ENCODE peak calls at places on chromosomes 2 and 18, in four cellular contexts. Z is stomach, X is spleen, S is suprapubic skin. W is an unnamed sample.

GRCh38 chr18:26017929-26018328 is 72.5 kb downstream of the SS18 start:
- DNase-seq in Z (no peak), X (no peak), S (no peak), W (no peak)

GRCh38 chr2:120108749-120109148 is 95.9 kb downstream of the EPB41L5 start:
- DNase-seq in Z (no peak), X (no peak), S (no peak), W (no peak)

GRCh38 chr2:151560289-151560688 is 150.6 kb downstream of the RIF1 start:
- DNase-seq in Z (no peak), X (no peak), S (no peak), W (no peak)

GRCh38 chr2:3260959-3261358 is 116.7 kb downstream of the EIPR1 start:
- DNase-seq in Z (no peak), X (no peak), S (no peak), W (no peak)

GRCh38 chr2:60961457-60961856 is 56.1 kb upstream of the PEX13 start:
- DNase-seq in Z (no peak), X (no peak), S (no peak), W (no peak)

GRCh38 chr18:57447154-57447621 is 12.0 kb downstream of the ONECUT2 start:
- DNase-seq in Z (no peak), X (no peak), S (no peak), W (no peak)

GRCh38 chr2:28691774-28692281 is 59.8 kb upstream of the PPP1CB start:
- DNase-seq in Z (peak; percentile 35), X (no peak), S (no peak), W (no peak)

GRCh38 chr2:181457121-181457740 is at the start of gene ITGA4:
- DNase-seq in Z (peak; percentile 66), X (peak; percentile 98), S (peak; percentile 83), W (peak; percentile 55)

GRCh38 chr2:143420313-143420712 is 291.1 kb downstream of the ARHGAP15 start:
- DNase-seq in Z (no peak), X (no peak), S (no peak), W (no peak)

GRCh38 chr2:224360801-224361251 is 41.1 kb downstream of the FAM124B start:
- DNase-seq in Z (no peak), X (no peak), S (no peak), W (no peak)

GRCh38 chr2:33210626-33211025 is 263.9 kb downstream of the LTBP1 start:
- DNase-seq in Z (no peak), X (no peak), S (no peak), W (no peak)

GRCh38 chr18:41038071-41038470 is 917.0 kb upstream of the PIK3C3 start:
- DNase-seq in Z (no peak), X (no peak), S (no peak), W (no peak)

GRCh38 chr2:126244937-126245336 is 411.0 kb upstream of the GYPC start:
- DNase-seq in Z (peak; percentile 31), X (no peak), S (no peak), W (no peak)

GRCh38 chr18:11950824-11951223 is 30.5 kb upstream of the IMPA2 start:
- DNase-seq in Z (no peak), X (peak; percentile 42), S (no peak), W (no peak)

GRCh38 chr18:62522178-62522509 is 681 bp upstream of the ZCCHC2 start:
- DNase-seq in Z (no peak), X (no peak), S (no peak), W (no peak)

GRCh38 chr2:189408294-189408693 is 33.0 kb upstream of the WDR75 start:
- DNase-seq in Z (no peak), X (no peak), S (no peak), W (no peak)

GRCh38 chr2:223076573-223076972 is 24.6 kb downstream of the KCNE4 start:
- DNase-seq in Z (no peak), X (no peak), S (no peak), W (no peak)

GRCh38 chr18:27808678-27809077 is 368.3 kb downstream of the CDH2 start:
- DNase-seq in Z (no peak), X (no peak), S (no peak), W (no peak)

GRCh38 chr2:31138037-31138962 is at the start of gene GALNT14:
- DNase-seq in Z (peak; percentile 53), X (peak; percentile 94), S (peak; percentile 83), W (peak; percentile 77)

GRCh38 chr2:112995346-112995920 is 9.8 kb upstream of the IL36A start:
- DNase-seq in Z (no peak), X (no peak), S (no peak), W (no peak)

GRCh38 chr2:28552045-28552823 is 56.4 kb downstream of the PLB1 start:
- DNase-seq in Z (no peak), X (no peak), S (no peak), W (no peak)

GRCh38 chr2:133286326-133286922 is 281.8 kb downstream of the NCKAP5 start:
- DNase-seq in Z (no peak), X (no peak), S (no peak), W (no peak)

GRCh38 chr2:42049411-42050349 is 1.9 kb downstream of the PKDCC start:
- DNase-seq in Z (no peak), X (peak; percentile 62), S (no peak), W (no peak)

GRCh38 chr2:122203523-122203922 is 448.1 kb downstream of the TSN start:
- DNase-seq in Z (no peak), X (no peak), S (no peak), W (no peak)

GRCh38 chr2:39127973-39128372 is 7.1 kb upstream of the SOS1 start:
- DNase-seq in Z (no peak), X (no peak), S (no peak), W (no peak)

GRCh38 chr2:196566969-196567666 is 72.4 kb upstream of the CCDC150 start:
- DNase-seq in Z (no peak), X (no peak), S (no peak), W (no peak)

GRCh38 chr18:59072727-59073421 is 66.8 kb upstream of the SEC11C start:
- DNase-seq in Z (no peak), X (no peak), S (no peak), W (no peak)

GRCh38 chr2:110115291-110116032 is at the start of gene MALL:
- DNase-seq in Z (peak; percentile 58), X (no peak), S (no peak), W (no peak)

GRCh38 chr2:120747706-120748105 is 12.0 kb downstream of the GLI2 start:
- DNase-seq in Z (no peak), X (no peak), S (no peak), W (no peak)

GRCh38 chr2:138779451-138780440 is at the start of gene NXPH2:
- DNase-seq in Z (no peak), X (no peak), S (no peak), W (no peak)
- TF ChIP-seq CTCF in Z (no peak), X (no peak), S (no peak), W (no peak)

DNA sequence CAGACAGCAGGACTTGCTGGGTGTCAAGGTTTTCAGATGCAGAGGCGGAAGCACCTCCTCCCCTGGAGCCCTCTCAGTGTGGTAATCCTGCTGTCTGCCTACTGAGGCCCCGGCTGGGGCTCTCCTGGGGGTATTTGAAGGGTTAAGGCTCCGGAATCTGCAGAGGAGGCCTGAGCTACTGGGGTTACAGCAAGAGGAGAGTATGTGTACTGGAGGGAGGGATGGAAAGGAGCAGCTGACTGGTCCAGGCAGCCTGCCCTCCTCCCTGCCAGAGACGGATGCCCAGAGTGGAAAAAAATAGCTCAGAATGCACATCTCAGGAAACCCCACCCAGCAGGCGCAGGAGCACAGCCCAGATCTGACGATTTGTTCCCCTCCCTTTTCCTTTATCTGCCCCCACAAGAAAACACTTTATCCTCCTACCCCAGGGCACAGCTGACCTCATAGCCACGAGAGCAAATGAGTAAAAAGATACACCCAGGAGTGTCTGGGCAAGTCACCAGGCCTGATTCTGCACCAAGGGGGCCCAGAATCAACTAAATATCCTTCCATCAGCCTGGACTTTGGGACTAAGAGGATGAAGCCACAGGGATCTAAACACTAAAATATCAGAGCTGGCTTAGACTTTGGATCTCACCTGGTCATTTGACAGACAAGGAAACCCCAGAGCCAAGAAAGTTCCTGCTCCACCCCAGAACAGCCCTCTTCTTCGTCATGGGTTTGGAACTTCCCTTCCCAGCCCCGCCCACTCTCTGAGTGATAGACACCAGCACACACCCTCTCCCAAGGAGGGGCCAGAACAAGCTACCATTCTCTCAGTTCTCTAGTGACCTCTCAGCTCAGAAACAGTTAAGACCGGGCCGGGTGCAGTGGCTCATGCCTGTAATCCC is 5.5 kb downstream of the TMBIM1 start:
- DNase-seq in Z (peak; percentile 93), X (peak; percentile 91), S (peak; percentile 96), W (peak; percentile 94)
- H3K4me3 ChIP-seq in Z (peak overlapping the region; percentile 35), X (peak overlapping the region; percentile 15), S (peak overlapping the region; percentile 45), W (peak overlapping the region; percentile 29)

GRCh38 chr2:62181836-62182235 is 14.1 kb upstream of the B3GNT2 start:
- DNase-seq in Z (no peak), X (peak; percentile 7), S (no peak), W (no peak)

GRCh38 chr2:62176771-62177170 is 19.1 kb upstream of the B3GNT2 start:
- DNase-seq in Z (no peak), X (no peak), S (no peak), W (no peak)

GRCh38 chr2:62180960-62181359 is 15.0 kb upstream of the B3GNT2 start:
- DNase-seq in Z (no peak), X (peak; percentile 9), S (no peak), W (no peak)

GRCh38 chr2:62177392-62178026 is 18.4 kb upstream of the B3GNT2 start:
- DNase-seq in Z (no peak), X (no peak), S (no peak), W (no peak)

DNA sequence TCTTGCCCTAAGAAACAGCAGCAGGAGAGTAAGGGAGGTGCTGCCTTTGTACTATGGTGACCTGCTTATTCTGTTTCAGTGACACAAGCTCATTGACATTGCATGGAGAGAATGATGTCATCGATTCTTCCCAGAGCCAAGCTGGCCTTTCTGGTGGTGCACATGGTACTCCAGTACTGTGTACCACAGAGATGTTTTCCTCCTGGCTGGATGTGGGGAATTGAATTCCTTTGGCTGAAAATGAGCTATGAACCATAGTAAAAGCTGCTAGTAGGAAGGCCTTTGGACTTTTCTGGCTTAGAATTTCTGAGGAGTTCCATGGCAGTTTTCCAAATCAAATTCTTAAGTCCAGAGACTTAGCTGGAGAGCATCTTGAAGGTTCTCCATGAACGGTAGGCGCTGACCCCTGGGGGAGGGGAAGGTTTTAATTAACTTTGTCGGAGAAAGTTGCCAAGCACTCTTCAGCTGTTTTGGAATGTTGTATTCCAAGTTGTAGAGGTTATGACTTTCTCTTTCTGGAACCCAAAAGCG is 17.1 kb upstream of the B3GNT2 start:
- DNase-seq in Z (no peak), X (no peak), S (no peak), W (no peak)
- H3K27ac ChIP-seq in Z (peak overlapping the region; percentile 19), X (no peak overlapping the region), S (peak overlapping the region; percentile 12), W (no peak overlapping the region)

GRCh38 chr18:35511833-35512232 is 14.1 kb upstream of the INO80C start:
- DNase-seq in Z (no peak), X (no peak), S (no peak), W (no peak)
- TF ChIP-seq CTCF in Z (peak; percentile 46), X (no peak), S (no peak), W (peak; percentile 35)

W was measured in RWPE2.